ENCODE peak calls at places on chromosomes 5 and 9, in eight cellular contexts. P, I, F, R, E, D, H and U are unnamed samples.

GRCh38 chr5:127957183-127957582 is 126.4 kb upstream of the SLC12A2 start:
- DNase-seq in P (peak), I (no peak), F (no peak), R (no peak), E (no peak), D (no peak), H (peak), U (peak)

GRCh38 chr5:168652516-168652915 is 73.3 kb upstream of the PANK3 start:
- DNase-seq in P (no peak), I (no peak), F (no peak), R (no peak), E (no peak), D (no peak), H (no peak), U (no peak)

GRCh38 chr5:137825165-137825564 is 42.5 kb upstream of the MYOT start:
- DNase-seq in P (peak), I (no peak), F (no peak), R (no peak), E (no peak), D (no peak), H (no peak), U (no peak)

GRCh38 chr5:147332643-147333042 is 97.8 kb downstream of the STK32A start:
- DNase-seq in P (no peak), I (no peak), F (no peak), R (peak), E (no peak), D (no peak), H (no peak), U (no peak)

GRCh38 chr9:7342229-7342628 is 457.3 kb downstream of the DMAC1 start:
- DNase-seq in P (no peak), I (no peak), F (no peak), R (no peak), E (no peak), D (no peak), H (no peak), U (no peak)

GRCh38 chr9:98236881-98237487 is 18.5 kb downstream of the TBC1D2 start:
- DNase-seq in P (no peak), I (no peak), F (no peak), R (no peak), E (no peak), D (no peak), H (no peak), U (no peak)

GRCh38 chr9:133818444-133818843 is 80.3 kb upstream of the SARDH start:
- DNase-seq in P (no peak), I (no peak), F (no peak), R (no peak), E (no peak), D (no peak), H (no peak), U (no peak)

GRCh38 chr5:68047035-68047434 is 168.5 kb upstream of the PIK3R1 start:
- DNase-seq in P (peak), I (no peak), F (no peak), R (no peak), E (no peak), D (no peak), H (peak), U (no peak)

GRCh38 chr5:78648359-78649219 is at the start of gene LHFPL2:
- DNase-seq in P (peak), I (peak), F (peak), R (peak), E (no peak), D (peak), H (peak), U (peak)

GRCh38 chr5:82295144-82295543 is 17.0 kb upstream of the RPS23 start:
- DNase-seq in P (peak), I (no peak), F (no peak), R (no peak), E (no peak), D (no peak), H (no peak), U (no peak)

GRCh38 chr5:148012806-148013205 is 51.0 kb upstream of the SPINK5 start:
- DNase-seq in P (no peak), I (no peak), F (no peak), R (no peak), E (no peak), D (no peak), H (no peak), U (no peak)